ENCODE peak calls at places on chromosomes 13 and 19, in six cellular contexts. One of them, this sample, is unnamed.
A peak's percentile ranks its signal among the peaks of the same experiment; 100 is the strongest.

GRCh38 chr13:113105032-113105993 is at the start of gene F7:
- DNase-seq in neuronal stem cell: no peak
- DNase-seq in activated naive CD4-positive, alpha-beta T cell treated with anti-CD3 and anti-CD28 coated beads, Interleukin-2, amount 10 ng/mL, durations not matched to agents 7 days and 5 days: no peak
- DNase-seq in HT1080: no peak
- DNase-seq in COR-L47: no peak
- DNase-seq in caudate nucleus: no peak
- DNase-seq in this sample: no peak

GRCh38 chr19:45195764-45196163 is 17.2 kb downstream of the BLOC1S3 start:
- DNase-seq in neuronal stem cell: no peak
- DNase-seq in activated naive CD4-positive, alpha-beta T cell treated with anti-CD3 and anti-CD28 coated beads, Interleukin-2, amount 10 ng/mL, durations not matched to agents 7 days and 5 days: no peak
- DNase-seq in HT1080: peak; percentile 27
- DNase-seq in COR-L47: no peak
- DNase-seq in caudate nucleus: no peak
- DNase-seq in this sample: no peak

GRCh38 chr13:43390582-43390981 is 367.2 kb downstream of the DNAJC15 start:
- DNase-seq in neuronal stem cell: no peak
- DNase-seq in activated naive CD4-positive, alpha-beta T cell treated with anti-CD3 and anti-CD28 coated beads, Interleukin-2, amount 10 ng/mL, durations not matched to agents 7 days and 5 days: no peak
- DNase-seq in HT1080: no peak
- DNase-seq in COR-L47: no peak
- DNase-seq in caudate nucleus: no peak
- DNase-seq in this sample: no peak

GRCh38 chr19:17405250-17406038 is at the start of gene BST2:
- DNase-seq in neuronal stem cell: no peak
- DNase-seq in activated naive CD4-positive, alpha-beta T cell treated with anti-CD3 and anti-CD28 coated beads, Interleukin-2, amount 10 ng/mL, durations not matched to agents 7 days and 5 days: peak; percentile 65
- DNase-seq in HT1080: peak; percentile 37
- DNase-seq in COR-L47: no peak
- DNase-seq in caudate nucleus: no peak
- DNase-seq in this sample: peak; percentile 68

GRCh38 chr19:35944553-35944952 is 8.4 kb downstream of the LRFN3 start:
- DNase-seq in neuronal stem cell: no peak
- DNase-seq in activated naive CD4-positive, alpha-beta T cell treated with anti-CD3 and anti-CD28 coated beads, Interleukin-2, amount 10 ng/mL, durations not matched to agents 7 days and 5 days: no peak
- DNase-seq in HT1080: no peak
- DNase-seq in COR-L47: no peak
- DNase-seq in caudate nucleus: no peak
- DNase-seq in this sample: no peak

GRCh38 chr13:79226250-79226649 is 179.8 kb downstream of the RBM26 start:
- DNase-seq in neuronal stem cell: no peak
- DNase-seq in activated naive CD4-positive, alpha-beta T cell treated with anti-CD3 and anti-CD28 coated beads, Interleukin-2, amount 10 ng/mL, durations not matched to agents 7 days and 5 days: no peak
- DNase-seq in HT1080: no peak
- DNase-seq in COR-L47: no peak
- DNase-seq in caudate nucleus: no peak
- DNase-seq in this sample: no peak

GRCh38 chr19:8487137-8487851 is 15.1 kb downstream of the PRAM1 start:
- DNase-seq in neuronal stem cell: no peak
- DNase-seq in activated naive CD4-positive, alpha-beta T cell treated with anti-CD3 and anti-CD28 coated beads, Interleukin-2, amount 10 ng/mL, durations not matched to agents 7 days and 5 days: peak; percentile 77
- DNase-seq in HT1080: no peak
- DNase-seq in COR-L47: no peak
- DNase-seq in caudate nucleus: no peak
- DNase-seq in this sample: peak; percentile 41

GRCh38 chr13:90375851-90376250 is 971.6 kb upstream of the MIR17HG start:
- DNase-seq in neuronal stem cell: no peak
- DNase-seq in activated naive CD4-positive, alpha-beta T cell treated with anti-CD3 and anti-CD28 coated beads, Interleukin-2, amount 10 ng/mL, durations not matched to agents 7 days and 5 days: no peak
- DNase-seq in HT1080: peak; percentile 74
- DNase-seq in COR-L47: no peak
- DNase-seq in caudate nucleus: no peak
- DNase-seq in this sample: no peak

GRCh38 chr19:48813123-48813911 is 2.5 kb upstream of the BCAT2 start:
- DNase-seq in neuronal stem cell: no peak
- DNase-seq in activated naive CD4-positive, alpha-beta T cell treated with anti-CD3 and anti-CD28 coated beads, Interleukin-2, amount 10 ng/mL, durations not matched to agents 7 days and 5 days: no peak
- DNase-seq in HT1080: no peak
- DNase-seq in COR-L47: no peak
- DNase-seq in caudate nucleus: no peak
- DNase-seq in this sample: no peak